ENCODE peak calls at places on chromosomes 3 and 15, in nine cellular contexts. L, U, C, R, A, B, D, X and M are unnamed samples.

GRCh38 chr3:188262913-188263683 is 109.1 kb downstream of the LPP start:
- DNase-seq in L (no peak), U (no peak), C (peak), R (peak), A (peak), B (no peak), D (no peak), X (peak), M (no peak)

GRCh38 chr3:53113293-53114010 is 16.8 kb downstream of the RFT1 start:
- DNase-seq in L (no peak), U (no peak), C (no peak), R (no peak), A (peak), B (no peak), D (no peak), X (no peak), M (no peak)

GRCh38 chr3:39362812-39363211 is 20.4 kb upstream of the SLC25A38 start:
- DNase-seq in L (no peak), U (no peak), C (no peak), R (no peak), A (no peak), B (no peak), D (no peak), X (no peak), M (no peak)

GRCh38 chr3:44988073-44988472 is 12.0 kb downstream of the EXOSC7 start:
- DNase-seq in L (no peak), U (no peak), C (no peak), R (no peak), A (no peak), B (no peak), D (no peak), X (no peak), M (no peak)

GRCh38 chr3:48949376-48949717 is 30.7 kb downstream of the ARIH2 start:
- DNase-seq in L (no peak), U (no peak), C (no peak), R (peak), A (no peak), B (no peak), D (no peak), X (no peak), M (no peak)

GRCh38 chr3:187610926-187611545 is 59.2 kb downstream of the SST start:
- DNase-seq in L (no peak), U (no peak), C (no peak), R (peak), A (no peak), B (no peak), D (no peak), X (peak), M (no peak)

GRCh38 chr3:111768571-111769100 is 90.4 kb upstream of the PHLDB2 start:
- DNase-seq in L (no peak), U (peak), C (peak), R (peak), A (no peak), B (peak), D (no peak), X (peak), M (no peak)

GRCh38 chr3:148705314-148705713 is 7.6 kb downstream of the AGTR1 start:
- DNase-seq in L (no peak), U (no peak), C (no peak), R (no peak), A (no peak), B (no peak), D (no peak), X (no peak), M (no peak)

GRCh38 chr3:15581471-15582394 is 19.6 kb downstream of the HACL1 start:
- DNase-seq in L (no peak), U (no peak), C (no peak), R (no peak), A (no peak), B (no peak), D (no peak), X (no peak), M (no peak)

GRCh38 chr15:87477056-87477455 is 779.5 kb downstream of the NTRK3 start:
- DNase-seq in L (no peak), U (no peak), C (no peak), R (no peak), A (no peak), B (no peak), D (no peak), X (no peak), M (no peak)

GRCh38 chr3:149373235-149374125 is 4.0 kb downstream of the TM4SF1 start:
- DNase-seq in L (no peak), U (no peak), C (no peak), R (peak), A (no peak), B (no peak), D (no peak), X (no peak), M (no peak)

GRCh38 chr3:11791339-11792200 is 55.1 kb downstream of the TAMM41 start:
- DNase-seq in L (no peak), U (no peak), C (no peak), R (no peak), A (no peak), B (no peak), D (no peak), X (no peak), M (no peak)

GRCh38 chr3:123339302-123339701 is 109.6 kb downstream of the ADCY5 start:
- DNase-seq in L (no peak), U (no peak), C (no peak), R (no peak), A (peak), B (no peak), D (peak), X (no peak), M (no peak)

GRCh38 chr3:104879919-104880318 is 486.8 kb upstream of the ALCAM start:
- DNase-seq in L (no peak), U (no peak), C (no peak), R (peak), A (no peak), B (no peak), D (no peak), X (peak), M (no peak)

GRCh38 chr3:66403268-66403990 is 97.4 kb downstream of the LRIG1 start:
- DNase-seq in L (no peak), U (no peak), C (no peak), R (peak), A (peak), B (no peak), D (peak), X (no peak), M (no peak)

GRCh38 chr3:9625656-9626055 is 23.6 kb upstream of the MTMR14 start:
- DNase-seq in L (no peak), U (no peak), C (no peak), R (no peak), A (no peak), B (no peak), D (no peak), X (no peak), M (no peak)

GRCh38 chr3:188687389-188687788 is 484.4 kb upstream of the TPRG1 start:
- DNase-seq in L (no peak), U (no peak), C (no peak), R (peak), A (no peak), B (no peak), D (no peak), X (peak), M (no peak)

GRCh38 chr3:81643721-81644120 is 117.7 kb downstream of the GBE1 start:
- DNase-seq in L (no peak), U (peak), C (peak), R (peak), A (no peak), B (no peak), D (no peak), X (peak), M (no peak)

GRCh38 chr3:82157952-82158351 is 396.5 kb upstream of the GBE1 start:
- DNase-seq in L (no peak), U (peak), C (peak), R (peak), A (no peak), B (no peak), D (no peak), X (peak), M (no peak)

GRCh38 chr3:172077197-172077734 is 37.9 kb downstream of the FNDC3B start:
- DNase-seq in L (no peak), U (no peak), C (no peak), R (no peak), A (no peak), B (no peak), D (no peak), X (no peak), M (no peak)

GRCh38 chr3:131453536-131453935 is 49.2 kb downstream of the MRPL3 start:
- DNase-seq in L (no peak), U (no peak), C (no peak), R (peak), A (no peak), B (no peak), D (no peak), X (no peak), M (no peak)

GRCh38 chr15:55457401-55458022 is 49.2 kb downstream of the PIERCE2 start:
- DNase-seq in L (no peak), U (no peak), C (no peak), R (no peak), A (no peak), B (no peak), D (no peak), X (no peak), M (no peak)

GRCh38 chr3:56987238-56987932 is 73.1 kb upstream of the SPATA12 start:
- DNase-seq in L (no peak), U (no peak), C (no peak), R (no peak), A (no peak), B (no peak), D (no peak), X (no peak), M (no peak)

GRCh38 chr15:91849749-91850161 is 3.8 kb upstream of the SLCO3A1 start:
- DNase-seq in L (no peak), U (peak), C (no peak), R (peak), A (no peak), B (no peak), D (no peak), X (peak), M (no peak)

GRCh38 chr3:123328851-123329635 is 119.8 kb downstream of the ADCY5 start:
- DNase-seq in L (no peak), U (peak), C (no peak), R (peak), A (peak), B (peak), D (peak), X (peak), M (no peak)

GRCh38 chr15:90592144-90592887 is 62.6 kb downstream of the CRTC3 start:
- DNase-seq in L (no peak), U (no peak), C (peak), R (peak), A (no peak), B (no peak), D (no peak), X (peak), M (no peak)

GRCh38 chr15:71781179-71781964 is 29.0 kb upstream of the NR2E3 start:
- DNase-seq in L (no peak), U (no peak), C (no peak), R (peak), A (no peak), B (no peak), D (no peak), X (peak), M (peak)

GRCh38 chr3:54871867-54872266 is 56.0 kb downstream of the LRTM1 start:
- DNase-seq in L (no peak), U (no peak), C (no peak), R (no peak), A (no peak), B (no peak), D (no peak), X (no peak), M (no peak)

DNA sequence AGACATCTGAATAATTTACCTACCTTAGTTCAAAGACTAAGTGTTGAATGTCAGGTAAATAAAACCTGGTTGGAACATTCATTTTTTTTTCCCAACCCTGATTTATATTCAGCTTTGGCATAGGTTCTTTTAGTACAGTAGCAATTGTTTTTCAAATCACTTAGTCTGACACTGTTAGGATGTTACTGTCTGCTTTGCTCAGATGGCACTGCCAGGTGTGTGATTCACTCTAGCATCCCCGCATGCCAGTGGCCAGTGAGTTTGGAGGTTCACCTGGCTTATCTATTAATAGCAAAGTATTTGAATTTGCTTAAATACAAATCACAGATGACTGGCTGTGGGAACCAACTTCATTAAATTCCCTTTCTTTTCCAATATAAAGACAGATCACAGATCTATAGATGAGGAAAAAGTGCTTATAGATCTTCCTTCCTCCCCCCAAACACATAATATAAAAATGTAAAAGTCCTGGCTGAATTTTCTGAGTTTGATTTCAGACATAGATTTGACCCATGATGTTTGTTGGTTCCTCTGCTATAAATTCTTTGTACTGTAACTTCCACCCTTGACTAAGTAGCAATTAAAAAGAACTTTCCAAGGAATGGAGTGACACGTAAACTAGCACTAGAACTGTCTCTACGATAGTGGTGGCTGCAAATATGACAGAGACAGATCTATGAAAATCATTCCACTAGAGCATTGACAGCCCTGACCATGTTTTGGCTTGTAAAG is 3.9 kb downstream of the THBS1 start:
- DNase-seq in L (no peak), U (no peak), C (no peak), R (peak), A (no peak), B (no peak), D (no peak), X (no peak), M (no peak)
- H3K4me3 ChIP-seq in L (no peak), U (no peak), C (peak), R (peak), A (peak), B (peak), D (peak), X (no peak), M (no peak)

GRCh38 chr3:78857494-78858111 is 910.2 kb downstream of the ROBO1 start:
- DNase-seq in L (no peak), U (no peak), C (no peak), R (peak), A (no peak), B (no peak), D (no peak), X (no peak), M (no peak)
- TF ChIP-seq CTCF in L (no peak), U (no peak), C (no peak), R (no peak), A (no peak), B (no peak), D (no peak), X (peak), M (no peak)

DNA sequence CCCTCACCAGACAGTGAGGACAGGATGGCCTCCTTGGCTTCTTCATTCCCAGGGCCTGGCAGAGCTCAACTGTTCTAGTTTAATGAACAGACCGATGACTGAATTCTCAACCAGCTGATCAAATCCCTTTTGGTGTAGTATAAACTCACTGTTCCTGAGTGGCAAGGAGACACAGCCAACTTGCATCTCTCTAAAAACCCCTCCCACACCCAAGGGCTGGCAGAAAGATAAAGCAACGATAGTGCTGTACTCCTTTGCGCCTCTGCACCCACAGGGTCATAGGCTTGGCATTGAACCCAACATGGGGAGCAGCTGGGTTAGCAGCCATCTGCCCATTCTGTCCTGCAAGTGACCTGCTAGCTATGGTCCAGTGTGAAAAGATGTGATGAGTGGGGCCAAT is 103.2 kb downstream of the RYK start:
- DNase-seq in L (no peak), U (no peak), C (no peak), R (no peak), A (no peak), B (no peak), D (no peak), X (no peak), M (no peak)
- H3K4me3 ChIP-seq in L (no peak), U (no peak), C (no peak), R (no peak), A (no peak), B (no peak), D (no peak), X (no peak), M (no peak)

DNA sequence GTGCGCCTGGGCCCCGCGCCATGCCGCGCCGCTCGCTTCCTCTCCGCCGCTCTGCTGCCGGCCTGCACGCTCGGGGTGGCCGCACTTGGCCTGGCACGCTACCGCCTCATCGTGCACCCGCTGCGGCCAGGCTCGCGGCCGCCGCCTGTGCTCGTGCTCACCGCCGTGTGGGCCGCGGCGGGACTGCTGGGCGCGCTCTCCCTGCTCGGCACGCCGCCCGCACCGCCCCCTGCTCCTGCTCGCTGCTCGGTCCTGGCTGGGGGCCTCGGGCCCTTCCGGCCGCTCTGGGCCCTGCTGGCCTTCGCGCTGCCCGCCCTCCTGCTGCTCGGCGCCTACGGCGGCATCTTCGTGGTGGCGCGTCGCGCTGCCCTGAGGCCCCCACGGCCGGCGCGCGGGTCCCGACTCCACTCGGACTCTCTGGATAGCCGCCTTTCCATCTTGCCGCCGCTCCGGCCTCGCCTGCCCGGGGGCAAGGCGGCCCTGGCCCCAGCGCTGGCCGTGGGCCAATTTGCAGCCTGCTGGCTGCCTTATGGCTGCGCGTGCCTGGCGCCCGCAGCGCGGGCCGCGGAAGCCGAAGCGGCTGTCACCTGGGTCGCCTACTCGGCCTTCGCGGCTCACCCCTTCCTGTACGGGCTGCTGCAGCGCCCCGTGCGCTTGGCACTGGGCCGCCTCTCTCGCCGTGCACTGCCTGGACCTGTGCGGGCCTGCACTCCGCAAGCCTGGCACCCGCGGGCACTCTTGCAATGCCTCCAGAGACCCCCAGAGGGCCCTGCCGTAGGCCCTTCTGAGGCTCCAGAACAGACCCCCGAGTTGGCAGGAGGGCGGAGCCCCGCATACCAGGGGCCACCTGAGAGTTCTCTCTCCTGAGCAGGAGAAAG is 951 bp downstream of the GPR62 start:
- DNase-seq in L (no peak), U (no peak), C (no peak), R (peak), A (peak), B (peak), D (no peak), X (peak), M (no peak)
- TF ChIP-seq CTCF in L (no peak), U (peak), C (peak), R (peak), A (peak), B (peak), D (peak), X (peak), M (peak)

GRCh38 chr3:129972301-129972700 is 2.2 kb upstream of the TRH start:
- DNase-seq in L (no peak), U (no peak), C (no peak), R (no peak), A (no peak), B (no peak), D (no peak), X (no peak), M (no peak)

GRCh38 chr3:129974451-129975331 is at the start of gene TRH:
- DNase-seq in L (no peak), U (no peak), C (no peak), R (no peak), A (no peak), B (no peak), D (no peak), X (no peak), M (no peak)

GRCh38 chr3:129973853-129974252 is 667 bp upstream of the TRH start:
- DNase-seq in L (no peak), U (no peak), C (no peak), R (no peak), A (no peak), B (no peak), D (no peak), X (no peak), M (no peak)

GRCh38 chr3:129978123-129978522 is 3.6 kb downstream of the TRH start:
- DNase-seq in L (no peak), U (no peak), C (no peak), R (no peak), A (no peak), B (no peak), D (no peak), X (no peak), M (no peak)

GRCh38 chr3:129975332-129976090 is 991 bp downstream of the TRH start:
- DNase-seq in L (no peak), U (no peak), C (no peak), R (no peak), A (peak), B (no peak), D (no peak), X (no peak), M (no peak)
- H3K4me3 ChIP-seq in L (peak), U (no peak), C (no peak), R (no peak), A (peak), B (peak), D (peak), X (no peak), M (no peak)

GRCh38 chr15:101277038-101277822 is at the start of gene SELENOS:
- DNase-seq in L (no peak), U (peak), C (peak), R (peak), A (peak), B (peak), D (peak), X (peak), M (no peak)
- TF ChIP-seq CTCF in L (no peak), U (no peak), C (no peak), R (no peak), A (no peak), B (no peak), D (no peak), X (no peak), M (no peak)

GRCh38 chr15:35381328-35381727 is 164.6 kb downstream of the DPH6 start:
- DNase-seq in L (no peak), U (no peak), C (no peak), R (no peak), A (no peak), B (no peak), D (no peak), X (no peak), M (no peak)

GRCh38 chr15:35379972-35380371 is 166.0 kb downstream of the DPH6 start:
- DNase-seq in L (no peak), U (no peak), C (no peak), R (no peak), A (no peak), B (no peak), D (no peak), X (no peak), M (no peak)

GRCh38 chr15:35374661-35375060 is 171.3 kb downstream of the DPH6 start:
- DNase-seq in L (no peak), U (no peak), C (no peak), R (no peak), A (no peak), B (no peak), D (no peak), X (no peak), M (no peak)

DNA sequence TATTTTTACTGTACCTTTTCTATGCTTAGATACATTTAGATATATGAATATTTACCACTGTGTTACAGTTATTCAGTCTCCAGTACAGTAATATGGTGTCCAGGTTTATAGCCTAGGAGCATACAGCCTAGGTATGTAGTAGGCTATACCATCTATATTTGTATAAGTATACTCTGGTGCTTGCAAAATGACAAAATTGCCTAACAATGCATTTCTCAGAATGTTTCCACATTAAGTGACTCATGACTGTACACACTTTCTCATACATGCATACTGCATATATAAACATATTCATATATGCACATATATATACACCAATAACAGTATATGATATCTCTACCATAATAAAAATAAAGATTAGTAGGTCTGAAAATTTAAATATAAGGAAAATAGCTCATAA is 169.3 kb downstream of the DPH6 start:
- DNase-seq in L (no peak), U (no peak), C (no peak), R (no peak), A (no peak), B (no peak), D (no peak), X (no peak), M (no peak)
- H3K4me3 ChIP-seq in L (no peak), U (no peak), C (no peak), R (no peak), A (no peak), B (no peak), D (no peak), X (no peak), M (no peak)

GRCh38 chr3:108713801-108714200 is 43.4 kb downstream of the RETNLB start:
- DNase-seq in L (no peak), U (no peak), C (no peak), R (no peak), A (no peak), B (no peak), D (no peak), X (no peak), M (no peak)
- TF ChIP-seq CTCF in L (no peak), U (no peak), C (no peak), R (no peak), A (no peak), B (no peak), D (no peak), X (no peak), M (no peak)

GRCh38 chr3:50270422-50270831 is 1.5 kb downstream of the SEMA3B start:
- DNase-seq in L (no peak), U (no peak), C (no peak), R (peak), A (peak), B (no peak), D (no peak), X (no peak), M (no peak)
- H3K4me3 ChIP-seq in L (peak), U (no peak), C (no peak), R (no peak), A (no peak), B (peak), D (peak), X (no peak), M (no peak)